ENCODE peak calls at places on chromosome 1, in nine cellular contexts. J, P, K, V, G, U, N, T and M are unnamed samples.

GRCh38 chr1:234230414-234230862 is 142.8 kb upstream of the COA6 start:
- DNase-seq in N (no peak), T (no peak), P (no peak), G (no peak), J (no peak), K (no peak), U (peak), V (no peak), M (no peak)

GRCh38 chr1:216596298-216596947 is 126.8 kb downstream of the ESRRG start:
- DNase-seq in K (no peak), P (no peak), N (no peak), G (no peak), T (peak), U (no peak), J (no peak), V (peak), M (no peak)

GRCh38 chr1:98045211-98046030 is 124.6 kb upstream of the DPYD start:
- DNase-seq in P (no peak), N (no peak), K (peak), G (peak), V (peak), T (peak), U (peak), J (no peak), M (peak)

GRCh38 chr1:150807257-150807637 is 813 bp downstream of the CTSK start:
- DNase-seq in U (no peak), V (peak), N (no peak), K (no peak), T (no peak), G (no peak), J (no peak), P (no peak), M (no peak)

GRCh38 chr1:236518343-236518742 is 5.4 kb upstream of the LGALS8 start:
- DNase-seq in J (no peak), P (no peak), G (peak), V (no peak), U (no peak), N (no peak), T (no peak), K (no peak), M (no peak)

GRCh38 chr1:64574301-64574700 is 104.4 kb downstream of the CACHD1 start:
- DNase-seq in V (no peak), J (no peak), U (no peak), G (peak), T (peak), N (no peak), K (no peak), P (no peak), M (no peak)

GRCh38 chr1:167412072-167412471 is 106.3 kb downstream of the CD247 start:
- DNase-seq in T (no peak), P (no peak), G (no peak), V (no peak), J (no peak), K (peak), U (no peak), N (no peak), M (no peak)

GRCh38 chr1:161139765-161140164 is 7.3 kb upstream of the DEDD start:
- DNase-seq in J (peak), G (peak), U (peak), T (no peak), N (no peak), V (peak), K (peak), P (no peak), M (no peak)

GRCh38 chr1:65606426-65606825 is 186.0 kb downstream of the LEPR start:
- DNase-seq in J (no peak), N (no peak), G (peak), U (no peak), K (no peak), P (no peak), V (no peak), T (peak), M (no peak)

GRCh38 chr1:43999455-43999854 is 8.1 kb downstream of the CCDC24 start:
- DNase-seq in J (no peak), N (no peak), G (no peak), P (no peak), V (no peak), U (no peak), T (no peak), K (no peak), M (no peak)

GRCh38 chr1:32172621-32173245 is 6.7 kb upstream of the TXLNA start:
- DNase-seq in V (no peak), G (peak), U (no peak), P (no peak), T (peak), J (no peak), N (no peak), K (no peak), M (no peak)

GRCh38 chr1:172827301-172827700 is 168.4 kb downstream of the FASLG start:
- DNase-seq in U (no peak), T (no peak), K (no peak), N (no peak), J (no peak), P (no peak), V (peak), G (no peak), M (no peak)

GRCh38 chr1:27394925-27395324 is 2.5 kb downstream of the GPR3 start:
- DNase-seq in V (no peak), G (peak), K (no peak), J (no peak), T (no peak), N (no peak), U (no peak), P (no peak), M (no peak)

GRCh38 chr1:170494369-170494768 is 37.6 kb upstream of the GORAB start:
- DNase-seq in J (no peak), G (peak), U (no peak), P (no peak), K (no peak), N (no peak), V (peak), T (peak), M (no peak)

GRCh38 chr1:232221790-232222499 is 408.0 kb downstream of the SIPA1L2 start:
- DNase-seq in V (no peak), K (no peak), J (no peak), G (peak), P (no peak), N (no peak), T (peak), U (no peak), M (no peak)

GRCh38 chr1:61253059-61253735 is 170.8 kb downstream of the NFIA start:
- DNase-seq in G (no peak), J (no peak), U (no peak), N (no peak), K (no peak), P (peak), T (peak), V (peak), M (peak)

GRCh38 chr1:213724640-213725536 is 262.9 kb upstream of the PROX1 start:
- DNase-seq in G (no peak), T (no peak), K (no peak), U (no peak), N (no peak), V (peak), P (no peak), J (no peak), M (no peak)

GRCh38 chr1:219958875-219959417 is 30.6 kb upstream of the SLC30A10 start:
- DNase-seq in P (no peak), K (no peak), G (no peak), V (no peak), T (no peak), J (no peak), U (no peak), N (no peak), M (no peak)

GRCh38 chr1:20787775-20788488 is 825 bp upstream of the HP1BP3 start:
- DNase-seq in J (no peak), K (no peak), V (peak), G (peak), P (no peak), U (no peak), N (peak), T (peak), M (no peak)

GRCh38 chr1:109931189-109931672 is 20.6 kb downstream of the CSF1 start:
- DNase-seq in V (peak), P (peak), G (peak), U (no peak), J (no peak), N (no peak), T (peak), K (no peak), M (peak)

GRCh38 chr1:3053366-3053980 is 15.5 kb upstream of the PRDM16 start:
- DNase-seq in U (no peak), P (no peak), N (no peak), G (no peak), J (no peak), K (no peak), T (no peak), V (no peak), M (peak)

GRCh38 chr1:63640633-63641567 is 47.7 kb downstream of the PGM1 start:
- DNase-seq in P (no peak), J (no peak), N (no peak), K (no peak), U (no peak), V (no peak), G (no peak), T (no peak), M (no peak)

GRCh38 chr1:224317383-224318045 is 12.5 kb downstream of the NVL start:
- DNase-seq in J (no peak), U (no peak), N (no peak), V (no peak), P (no peak), T (no peak), G (no peak), K (no peak), M (no peak)